ENCODE peak calls at places on chromosomes 5 and 9, in five cellular contexts. C is mesenchymal stem cell, O is neuronal stem cell, M is mesendoderm, A is H9. G is an unnamed sample.

GRCh38 chr9:79962836-79963235 is 391.1 kb downstream of the TLE4 start:
- DNase-seq in M (peak; percentile 23), A (peak; percentile 27), C (peak; percentile 33), O (peak; percentile 20), G (no peak)

GRCh38 chr9:129382281-129383004 is 204.4 kb upstream of the IER5L start:
- DNase-seq in M (no peak), A (no peak), C (no peak), O (no peak), G (no peak)

GRCh38 chr5:53350991-53351770 is 129.2 kb upstream of the FST start:
- DNase-seq in C (peak; percentile 49), O (no peak), M (peak; percentile 49), A (no peak), G (peak; percentile 37)

GRCh38 chr5:178338750-178339144 is 106.1 kb upstream of the PHYKPL start:
- DNase-seq in A (no peak), M (no peak), C (no peak), O (no peak), G (no peak)

GRCh38 chr9:108813951-108814601 is 41.7 kb downstream of the ACTL7B start:
- DNase-seq in M (peak; percentile 58), C (peak; percentile 71), A (peak; percentile 29), O (no peak), G (no peak)

GRCh38 chr9:81183763-81184162 is 505.6 kb downstream of the TLE1 start:
- DNase-seq in C (peak; percentile 90), A (no peak), O (no peak), M (peak; percentile 41), G (peak; percentile 86)

GRCh38 chr9:33942471-33943083 is 106.1 kb downstream of the UBAP2 start:
- DNase-seq in C (peak; percentile 88), O (no peak), M (peak; percentile 54), A (no peak), G (peak; percentile 93)

GRCh38 chr9:137077010-137077747 is at the start of gene UAP1L1:
- DNase-seq in A (peak; percentile 72), C (peak; percentile 72), M (no peak), O (no peak), G (peak; percentile 42)

GRCh38 chr5:42583322-42583721 is 160.1 kb downstream of the GHR start:
- DNase-seq in A (peak; percentile 62), M (peak; percentile 84), O (peak; percentile 62), C (peak; percentile 67), G (peak; percentile 38)

GRCh38 chr5:2014058-2014610 is 131.4 kb upstream of the IRX4 start:
- DNase-seq in M (no peak), A (no peak), C (no peak), O (no peak), G (no peak)

GRCh38 chr5:113607361-113607760 is 93.9 kb downstream of the YTHDC2 start:
- DNase-seq in C (no peak), A (no peak), O (no peak), M (no peak), G (no peak)

DNA sequence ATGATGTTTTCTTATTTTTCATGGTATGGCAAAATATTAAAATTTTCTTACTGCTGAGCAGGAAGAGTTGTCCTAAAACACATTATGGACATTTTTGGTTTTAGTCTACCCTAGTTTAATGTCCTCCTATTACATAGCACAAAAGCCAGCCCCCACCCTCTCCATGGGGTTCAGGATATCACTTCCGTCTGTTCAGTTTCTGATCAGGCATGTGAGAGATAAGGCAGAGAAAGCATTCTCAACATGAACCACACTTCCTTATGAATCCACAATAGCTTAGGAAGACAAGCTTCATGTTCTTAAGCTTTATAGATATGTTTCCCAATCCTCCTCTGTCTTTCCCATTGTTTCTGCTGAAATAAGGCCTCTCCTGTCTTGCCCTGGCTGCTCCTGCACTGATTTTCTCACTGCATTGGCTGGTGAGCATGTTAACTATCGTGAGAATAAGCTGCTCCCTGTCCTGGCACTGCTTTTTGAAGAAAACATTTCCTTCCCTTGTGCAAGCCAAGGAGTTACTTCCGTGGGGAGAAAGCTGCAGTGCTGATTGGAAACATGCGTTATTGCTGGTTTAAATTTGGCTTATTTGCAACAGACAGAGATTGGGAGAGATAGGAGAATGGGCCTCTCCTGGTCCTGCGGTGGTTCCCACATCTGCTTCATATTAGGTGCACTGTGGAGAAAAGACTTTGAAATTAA is 260.3 kb upstream of the RPS23 start:
- DNase-seq in M (peak; percentile 34), C (no peak), A (no peak), O (no peak), G (no peak)
- H3K23ac ChIP-seq in M (no peak overlapping the region), C (no peak overlapping the region), A (no peak overlapping the region), O (no peak overlapping the region), G (no peak overlapping the region)

DNA sequence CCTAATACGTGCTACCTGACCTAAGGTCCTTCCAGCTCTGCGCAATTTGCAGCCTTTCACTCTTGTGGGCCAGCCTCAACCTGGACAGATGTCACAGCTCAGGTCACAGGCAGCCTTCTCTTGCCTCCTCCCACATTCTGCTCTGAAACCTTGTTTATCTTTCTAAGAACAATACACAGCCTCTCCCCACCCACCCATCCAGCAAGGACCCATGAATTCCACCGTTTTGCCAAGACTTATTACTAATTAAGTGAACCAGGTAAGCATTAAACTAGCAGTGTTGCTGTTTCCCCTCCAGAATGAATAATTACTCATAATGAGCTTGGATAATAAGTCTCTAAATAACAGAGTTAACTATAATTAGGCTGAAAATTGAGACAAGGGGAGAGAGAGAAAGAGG is 11.0 kb downstream of the FABP6 start:
- DNase-seq in C (no peak), A (no peak), M (no peak), O (no peak), G (no peak)
- H3K23ac ChIP-seq in C (no peak overlapping the region), A (no peak overlapping the region), M (no peak overlapping the region), O (no peak overlapping the region), G (no peak overlapping the region)

GRCh38 chr5:58481066-58481676 is 10.1 kb upstream of the GAPT start:
- DNase-seq in A (no peak), M (no peak), O (no peak), C (no peak), G (no peak)
- H3K23ac ChIP-seq in A (peak overlapping the region; percentile 85), M (no peak overlapping the region), O (peak overlapping the region; percentile 56), C (no peak overlapping the region), G (no peak overlapping the region)

GRCh38 chr9:113347479-113347878 is 1.9 kb upstream of the BSPRY start:
- DNase-seq in C (no peak), O (no peak), A (no peak), M (peak; percentile 19), G (no peak)

GRCh38 chr9:113350338-113350672 is 964 bp downstream of the BSPRY start:
- DNase-seq in C (no peak), O (no peak), M (no peak), A (no peak), G (no peak)

GRCh38 chr9:113349434-113350337 is at the start of gene BSPRY:
- DNase-seq in O (no peak), M (no peak), C (no peak), A (peak; percentile 60), G (no peak)

GRCh38 chr9:113350937-113351336 is 1.6 kb downstream of the BSPRY start:
- DNase-seq in M (no peak), A (no peak), O (no peak), C (no peak), G (no peak)

DNA sequence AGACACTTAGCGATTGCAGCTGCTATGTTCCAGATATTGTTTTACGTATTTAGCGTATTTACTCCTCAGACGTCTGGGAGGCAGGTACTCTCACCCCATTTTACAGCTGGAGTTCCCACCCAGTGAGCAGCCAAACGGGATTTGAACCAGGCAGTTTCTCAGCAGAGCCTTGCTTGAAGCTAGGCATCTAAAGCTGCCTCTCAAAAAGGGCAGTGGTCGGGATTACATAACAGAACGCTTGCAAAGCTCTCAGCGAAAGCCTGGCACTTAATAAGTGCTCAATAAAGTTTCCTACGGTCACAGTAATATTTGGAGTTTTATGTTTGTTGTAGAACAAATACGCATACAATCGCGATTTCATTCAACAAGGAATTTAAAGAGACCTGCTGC is 302 bp upstream of the BSPRY start:
- DNase-seq in C (no peak), M (no peak), O (no peak), A (no peak), G (no peak)
- H3K23ac ChIP-seq in C (no peak overlapping the region), M (no peak overlapping the region), O (no peak overlapping the region), A (no peak overlapping the region), G (peak overlapping the region; percentile 31)

GRCh38 chr9:69060766-69061165 is 25.2 kb downstream of the FXN start:
- DNase-seq in O (no peak), A (no peak), M (peak; percentile 13), C (no peak), G (no peak)
- H3K23ac ChIP-seq in O (no peak overlapping the region), A (no peak overlapping the region), M (no peak overlapping the region), C (no peak overlapping the region), G (no peak overlapping the region)

DNA sequence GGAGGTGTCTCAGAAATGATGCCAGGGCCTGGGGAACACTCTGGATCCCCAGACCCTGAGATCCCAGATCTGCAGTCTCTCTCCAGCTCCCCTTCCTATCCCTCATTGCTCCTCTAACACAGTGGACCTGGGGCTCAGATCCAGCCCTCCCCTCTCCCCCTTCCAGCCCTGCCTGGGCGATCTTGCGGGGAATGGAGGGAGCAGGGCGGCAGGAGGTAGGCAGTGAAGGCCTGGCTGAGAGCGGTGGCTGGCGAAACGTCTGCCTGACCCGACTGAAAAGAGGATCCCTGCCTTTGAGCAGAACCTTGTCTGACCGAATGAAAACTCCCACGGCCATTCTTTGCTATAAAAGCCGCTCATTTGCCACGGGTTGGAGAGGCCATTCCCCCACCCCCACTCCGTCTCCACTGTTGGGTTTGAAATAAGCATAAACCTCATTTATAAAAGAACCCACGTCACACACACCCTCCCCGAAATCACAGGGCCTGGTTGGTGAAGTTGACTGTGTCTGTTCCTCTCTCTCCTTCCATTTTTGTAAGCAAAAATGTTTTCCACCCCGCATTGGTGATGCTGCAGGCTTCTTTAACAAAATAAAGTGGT is 8.8 kb downstream of the MSX2 start:
- DNase-seq in O (no peak), M (peak; percentile 75), A (peak; percentile 60), C (no peak), G (no peak)
- H3K23ac ChIP-seq in O (no peak overlapping the region), M (peak overlapping the region; percentile 33), A (no peak overlapping the region), C (no peak overlapping the region), G (no peak overlapping the region)